ENCODE peak calls at places on chromosomes 13 and 19, in five cellular contexts. D is neural progenitor cell, B is GM23248, V is HCT116, H is PC-3. R is an unnamed sample.

GRCh38 chr19:5086725-5087439 is 118.0 kb downstream of the KDM4B start:
- DNase-seq in D (peak), B (no peak), V (no peak), H (peak), R (no peak)

GRCh38 chr19:10412257-10412977 is 7.9 kb upstream of the PDE4A start:
- DNase-seq in D (no peak), B (no peak), V (no peak), H (no peak), R (peak)

GRCh38 chr13:46687810-46688209 is 109.2 kb downstream of the ESD start:
- DNase-seq in D (no peak), B (peak), V (peak), H (peak), R (no peak)

GRCh38 chr13:27861165-27861564 is 58.6 kb upstream of the PDX1 start:
- DNase-seq in D (no peak), B (no peak), V (no peak), H (no peak), R (no peak)

GRCh38 chr19:10936661-10937084 is 8.1 kb downstream of the TIMM29 start:
- DNase-seq in D (peak), B (peak), V (peak), H (peak), R (peak)

GRCh38 chr19:15188851-15189250 is 11.9 kb downstream of the NOTCH3 start:
- DNase-seq in D (no peak), B (no peak), V (no peak), H (no peak), R (no peak)

GRCh38 chr13:23488442-23488841 is 54.9 kb upstream of the SACS start:
- DNase-seq in D (no peak), B (peak), V (no peak), H (peak), R (no peak)

GRCh38 chr19:35712910-35713845 is 4.6 kb upstream of the KMT2B start:
- DNase-seq in D (no peak), B (no peak), V (no peak), H (no peak), R (no peak)

GRCh38 chr13:59734393-59734792 is 429.3 kb downstream of the DIAPH3 start:
- DNase-seq in D (peak), B (no peak), V (no peak), H (no peak), R (no peak)

GRCh38 chr19:29525901-29526729 is at the start of gene VSTM2B:
- DNase-seq in D (peak), B (no peak), V (no peak), H (no peak), R (no peak)

GRCh38 chr13:91133941-91134772 is 213.3 kb upstream of the MIR17HG start:
- DNase-seq in D (peak), B (peak), V (peak), H (peak), R (peak)

GRCh38 chr13:36533806-36534205 is 101.5 kb downstream of the CCNA1 start:
- DNase-seq in D (no peak), B (no peak), V (no peak), H (peak), R (no peak)

GRCh38 chr13:110685305-110685704 is 20.6 kb downstream of the CARS2 start:
- DNase-seq in D (no peak), B (no peak), V (no peak), H (no peak), R (no peak)

GRCh38 chr13:35848868-35849644 is 282.1 kb downstream of the DCLK1 start:
- DNase-seq in D (no peak), B (no peak), V (no peak), H (no peak), R (no peak)

GRCh38 chr13:41900918-41901317 is 60.0 kb downstream of the VWA8 start:
- DNase-seq in D (no peak), B (peak), V (no peak), H (peak), R (no peak)

GRCh38 chr13:21221268-21221667 is 44.8 kb downstream of the MRPL57 start:
- DNase-seq in D (no peak), B (no peak), V (no peak), H (no peak), R (no peak)

GRCh38 chr13:95754069-95754468 is 77.1 kb downstream of the DNAJC3 start:
- DNase-seq in D (no peak), B (no peak), V (no peak), H (no peak), R (no peak)

GRCh38 chr13:26051231-26052135 is at the start of gene SHISA2:
- DNase-seq in D (peak), B (peak), V (no peak), H (peak), R (peak)

GRCh38 chr19:12284631-12285030 is 10.1 kb downstream of the ZNF44 start:
- DNase-seq in D (no peak), B (no peak), V (no peak), H (no peak), R (no peak)

GRCh38 chr13:52048516-52048915 is 24.0 kb downstream of the UTP14C start:
- DNase-seq in D (no peak), B (peak), V (no peak), H (no peak), R (no peak)

GRCh38 chr13:21420706-21421105 is 38.4 kb downstream of the ZDHHC20 start:
- DNase-seq in D (no peak), B (peak), V (no peak), H (peak), R (no peak)

GRCh38 chr13:52707375-52707774 is 32.2 kb downstream of the CNMD start:
- DNase-seq in D (no peak), B (peak), V (no peak), H (no peak), R (no peak)

GRCh38 chr19:34370117-34370516 is 5.1 kb downstream of the GPI start:
- DNase-seq in D (no peak), B (no peak), V (no peak), H (no peak), R (no peak)

GRCh38 chr13:78182813-78183212 is 264.2 kb upstream of the EDNRB start:
- DNase-seq in D (no peak), B (peak), V (no peak), H (peak), R (no peak)

GRCh38 chr13:81686877-81687276 is 1346.0 kb upstream of the SPRY2 start:
- DNase-seq in D (no peak), B (no peak), V (no peak), H (no peak), R (no peak)

GRCh38 chr13:37621811-37622361 is 23.3 kb upstream of the POSTN start:
- DNase-seq in D (no peak), B (peak), V (no peak), H (no peak), R (no peak)

GRCh38 chr13:43786766-43787517 is at the start of gene ENOX1:
- DNase-seq in D (peak), B (peak), V (peak), H (peak), R (peak)

GRCh38 chr19:28126499-28126898 is 1086.5 kb downstream of the UQCRFS1 start:
- DNase-seq in D (no peak), B (no peak), V (no peak), H (no peak), R (no peak)

GRCh38 chr19:1467512-1468273 is 11.3 kb downstream of the C19orf25 start:
- DNase-seq in D (peak), B (no peak), V (no peak), H (no peak), R (no peak)

GRCh38 chr13:94308808-94309207 is 170.7 kb downstream of the DCT start:
- DNase-seq in D (no peak), B (no peak), V (no peak), H (no peak), R (no peak)

GRCh38 chr19:52963229-52963760 is 614 bp upstream of the ZNF816 start:
- DNase-seq in D (peak), B (no peak), V (no peak), H (no peak), R (no peak)

GRCh38 chr19:5228932-5229777 is 111.5 kb downstream of the PTPRS start:
- DNase-seq in D (no peak), B (peak), V (no peak), H (peak), R (no peak)

GRCh38 chr13:93227280-93227905 is 786 bp downstream of the GPC6 start:
- DNase-seq in D (peak), B (peak), V (no peak), H (peak), R (peak)

GRCh38 chr13:104694397-104694796 is 1628.2 kb upstream of the SLC10A2 start:
- DNase-seq in D (no peak), B (no peak), V (no peak), H (no peak), R (no peak)

GRCh38 chr13:49812806-49813205 is 20.3 kb upstream of the KPNA3 start:
- DNase-seq in D (no peak), B (no peak), V (no peak), H (no peak), R (no peak)

GRCh38 chr13:33289966-33290365 is 4.4 kb upstream of the STARD13 start:
- DNase-seq in D (no peak), B (no peak), V (no peak), H (no peak), R (no peak)

GRCh38 chr13:73481877-73482445 is 423.2 kb downstream of the KLF5 start:
- DNase-seq in D (no peak), B (no peak), V (no peak), H (no peak), R (no peak)

GRCh38 chr19:35044317-35045117 is 3.0 kb downstream of the HPN start:
- DNase-seq in D (peak), B (peak), V (no peak), H (peak), R (peak)

GRCh38 chr13:71625694-71626093 is 241.3 kb downstream of the DACH1 start:
- DNase-seq in D (no peak), B (no peak), V (no peak), H (peak), R (no peak)

DNA sequence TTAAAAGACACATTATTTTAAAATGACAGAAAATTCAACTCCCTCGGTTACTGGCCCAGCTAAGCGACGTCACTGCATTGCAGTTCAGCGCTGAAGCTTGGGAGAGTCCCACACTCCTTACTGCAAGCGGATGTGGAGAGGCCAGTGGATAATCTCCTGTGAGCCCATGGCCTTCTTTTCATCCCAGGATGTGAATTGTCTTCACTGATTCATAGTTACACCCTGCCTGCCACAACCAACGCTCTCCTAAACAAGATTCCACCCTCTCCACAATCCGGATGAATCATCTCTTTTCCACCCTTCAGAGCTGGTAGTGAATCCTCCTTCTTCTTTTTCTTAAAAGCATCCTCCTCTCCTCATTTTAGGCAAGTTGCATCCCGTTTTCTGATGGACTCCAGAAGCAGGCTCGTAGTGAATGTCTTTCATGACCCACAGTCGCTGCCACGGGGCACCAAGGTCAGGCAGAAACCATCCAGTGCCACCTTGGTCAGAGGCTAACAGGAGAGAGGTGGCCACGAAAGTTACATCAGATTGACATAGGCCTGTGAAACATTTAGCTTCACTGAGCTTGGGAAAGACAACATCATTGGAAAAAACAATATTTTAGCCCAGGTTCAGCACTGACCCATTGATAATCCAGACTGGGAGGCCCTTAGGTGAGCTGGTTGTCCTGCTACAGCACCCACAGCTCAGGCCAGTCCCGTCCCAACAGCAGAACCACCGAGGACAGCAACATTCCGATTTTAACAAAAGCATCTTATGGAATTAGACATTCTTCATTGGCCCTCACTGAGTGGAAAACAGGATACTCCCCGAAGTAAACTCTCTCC is 2.0 kb downstream of the GJB2 start:
- DNase-seq in D (no peak), B (peak), V (no peak), H (peak), R (no peak)
- TF ChIP-seq EZH2 in D (no peak), B (no peak), V (no peak), H (no peak), R (no peak)

GRCh38 chr19:18158471-18158870 is 5.5 kb downstream of the PIK3R2 start:
- DNase-seq in D (no peak), B (no peak), V (no peak), H (no peak), R (no peak)

GRCh38 chr19:18155095-18156087 is 2.4 kb downstream of the PIK3R2 start:
- DNase-seq in D (no peak), B (no peak), V (no peak), H (no peak), R (no peak)

GRCh38 chr19:18156841-18157464 is 4.0 kb downstream of the PIK3R2 start:
- DNase-seq in D (no peak), B (peak), V (peak), H (peak), R (no peak)

GRCh38 chr19:18156268-18156667 is 3.3 kb downstream of the PIK3R2 start:
- DNase-seq in D (no peak), B (no peak), V (no peak), H (no peak), R (no peak)

DNA sequence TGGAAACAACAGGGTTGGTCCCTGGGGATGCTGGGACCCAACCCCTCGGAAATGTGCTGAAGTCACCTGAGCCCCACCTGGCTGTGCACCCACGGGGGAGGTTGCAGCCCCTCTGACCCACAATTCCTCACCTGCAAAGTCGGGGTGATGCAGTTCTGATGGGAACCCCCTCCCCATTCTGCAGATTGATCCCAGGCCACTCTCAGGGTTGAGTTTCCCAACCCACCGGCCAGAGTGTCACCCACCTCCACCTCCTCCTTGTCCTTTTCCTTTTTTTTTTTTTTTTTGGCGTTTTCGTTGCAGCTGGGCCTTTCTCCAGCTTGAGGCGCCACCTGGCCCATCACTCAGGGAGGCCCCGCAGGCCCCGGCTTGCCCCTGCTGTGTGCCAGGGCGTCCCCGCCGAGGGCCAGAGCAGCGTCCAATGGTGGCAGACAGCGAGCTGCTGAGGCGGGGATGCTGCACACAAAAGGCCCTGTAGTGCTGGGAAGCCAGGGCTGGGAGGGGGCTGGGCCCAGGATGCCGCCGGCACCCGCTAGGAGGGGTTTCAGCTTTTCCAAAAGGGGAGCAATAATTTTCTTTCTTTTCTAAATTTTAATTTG is 4.6 kb downstream of the PIK3R2 start:
- DNase-seq in D (peak), B (no peak), V (no peak), H (no peak), R (no peak)
- TF ChIP-seq EZH2phosphoT487 in D (no peak), B (no peak), V (no peak), H (no peak), R (no peak)

GRCh38 chr19:48424694-48425219 is 21.0 kb upstream of the GRWD1 start:
- DNase-seq in D (no peak), B (peak), V (no peak), H (peak), R (no peak)
- H3K9ac ChIP-seq in D (no peak), B (no peak), V (no peak), H (no peak), R (no peak)

GRCh38 chr19:50569938-50570540 is 1.8 kb upstream of the LRRC4B start:
- DNase-seq in D (no peak), B (no peak), V (no peak), H (no peak), R (no peak)

GRCh38 chr19:50568321-50569022 is at the start of gene LRRC4B:
- DNase-seq in D (peak), B (no peak), V (no peak), H (no peak), R (no peak)

GRCh38 chr19:50569023-50569697 is 925 bp upstream of the LRRC4B start:
- DNase-seq in D (no peak), B (no peak), V (no peak), H (no peak), R (no peak)

GRCh38 chr19:50573741-50574461 is 5.7 kb upstream of the LRRC4B start:
- DNase-seq in D (no peak), B (no peak), V (no peak), H (no peak), R (no peak)

DNA sequence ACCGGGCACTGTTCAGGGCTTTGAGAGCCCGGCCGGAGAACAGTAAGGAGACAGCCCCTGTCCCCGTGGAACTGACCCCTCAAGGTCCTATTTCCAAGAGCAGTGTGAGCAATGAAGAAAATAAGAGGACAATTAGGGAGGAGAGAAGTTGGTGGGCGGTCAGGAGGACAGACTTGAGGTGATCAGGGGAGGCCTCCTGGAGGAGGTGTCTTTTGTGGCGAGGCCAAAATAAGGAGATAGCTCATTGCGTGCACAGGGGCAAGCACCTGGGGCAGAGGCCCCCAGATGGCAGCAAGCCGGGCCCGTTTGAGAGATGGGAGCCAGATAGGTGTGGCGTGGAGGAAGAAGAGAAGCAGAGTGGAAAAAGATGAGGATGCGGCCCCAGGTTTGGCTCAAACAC is 2.8 kb upstream of the LRRC4B start:
- DNase-seq in D (no peak), B (no peak), V (no peak), H (no peak), R (no peak)
- TF ChIP-seq EZH2 in D (no peak), B (no peak), V (no peak), H (no peak), R (no peak)

GRCh38 chr19:38880076-38880881 is 2.2 kb upstream of the RINL start:
- DNase-seq in D (peak), B (no peak), V (no peak), H (no peak), R (no peak)

GRCh38 chr19:38878575-38879399 is 712 bp upstream of the RINL start:
- DNase-seq in D (no peak), B (no peak), V (no peak), H (no peak), R (no peak)

GRCh38 chr19:38879400-38879751 is 1.3 kb upstream of the RINL start:
- DNase-seq in D (no peak), B (no peak), V (no peak), H (no peak), R (no peak)

GRCh38 chr19:38875656-38876345 is 2.3 kb downstream of the RINL start:
- DNase-seq in D (no peak), B (no peak), V (no peak), H (no peak), R (no peak)

GRCh38 chr19:38877781-38878574 is at the start of gene RINL:
- DNase-seq in D (no peak), B (no peak), V (no peak), H (no peak), R (peak)
- TF ChIP-seq EZH2phosphoT487 in D (no peak), B (no peak), V (no peak), H (no peak), R (no peak)

GRCh38 chr19:33278403-33279269 is 23.7 kb downstream of the CEBPA start:
- DNase-seq in D (no peak), B (no peak), V (no peak), H (no peak), R (no peak)
- H3K9ac ChIP-seq in D (no peak), B (no peak), V (no peak), H (no peak), R (no peak)

R was measured in MM.1S.